ENCODE peak calls at places on chromosomes 2 and 18, in six cellular contexts. D is CD8-positive, alpha-beta T cell; T is HCT116; Z is mucosa of gallbladder; H is caudate nucleus; M is substantia nigra. V is an unnamed sample.

GRCh38 chr2:36246320-36246990 is 109.1 kb upstream of the CRIM1 start:
- DNase-seq in D (no peak), T (no peak), Z (no peak), H (no peak), M (no peak), V (no peak)

GRCh38 chr2:27147935-27148334 is 869 bp upstream of the TCF23 start:
- DNase-seq in D (no peak), T (no peak), Z (no peak), H (no peak), M (no peak), V (no peak)

GRCh38 chr2:26942543-26943295 is 27.7 kb upstream of the MAPRE3 start:
- DNase-seq in D (peak), T (peak), Z (peak), H (peak), M (peak), V (peak)

GRCh38 chr18:26307161-26307773 is 81.0 kb downstream of the TAF4B start:
- DNase-seq in D (no peak), T (peak), Z (peak), H (no peak), M (no peak), V (peak)

GRCh38 chr18:57433492-57434176 is 1.5 kb upstream of the ONECUT2 start:
- DNase-seq in D (no peak), T (no peak), Z (peak), H (no peak), M (no peak), V (no peak)

GRCh38 chr2:30487603-30488002 is 40.6 kb downstream of the LCLAT1 start:
- DNase-seq in D (no peak), T (no peak), Z (no peak), H (no peak), M (no peak), V (no peak)

GRCh38 chr2:72937356-72937669 is 20.0 kb downstream of the EMX1 start:
- DNase-seq in D (no peak), T (no peak), Z (no peak), H (no peak), M (no peak), V (no peak)

GRCh38 chr2:120279708-120280107 is 27.1 kb downstream of the RALB start:
- DNase-seq in D (no peak), T (no peak), Z (no peak), H (no peak), M (no peak), V (no peak)

GRCh38 chr2:126370208-126370607 is 285.8 kb upstream of the GYPC start:
- DNase-seq in D (no peak), T (no peak), Z (no peak), H (no peak), M (no peak), V (no peak)

GRCh38 chr2:230902180-230902899 is 22.7 kb downstream of the GPR55 start:
- DNase-seq in D (peak), T (peak), Z (no peak), H (no peak), M (no peak), V (no peak)